ENCODE peak calls at places on chromosome 13, in five cellular contexts. One of them, this sample, is unnamed.

GRCh38 chr13:96299235-96299634 is 209.3 kb downstream of the HS6ST3 start:
- DNase-seq in coronary artery: no peak
- DNase-seq in ascending aorta: no peak
- DNase-seq in brain microvascular endothelial cell: no peak
- DNase-seq in breast epithelium: no peak
- DNase-seq in this sample: no peak

GRCh38 chr13:26502826-26503225 is 54.7 kb upstream of the WASF3 start:
- DNase-seq in coronary artery: no peak
- DNase-seq in ascending aorta: peak
- DNase-seq in brain microvascular endothelial cell: peak
- DNase-seq in breast epithelium: no peak
- DNase-seq in this sample: peak

GRCh38 chr13:58994778-58995177 is 1169.0 kb downstream of the DIAPH3 start:
- DNase-seq in coronary artery: no peak
- DNase-seq in ascending aorta: no peak
- DNase-seq in brain microvascular endothelial cell: no peak
- DNase-seq in breast epithelium: no peak
- DNase-seq in this sample: peak

GRCh38 chr13:112703449-112703848 is 13.6 kb downstream of the ATP11A start:
- DNase-seq in coronary artery: no peak
- DNase-seq in ascending aorta: no peak
- DNase-seq in brain microvascular endothelial cell: no peak
- DNase-seq in breast epithelium: no peak
- DNase-seq in this sample: no peak

GRCh38 chr13:57996717-57997116 is 365.2 kb downstream of the PCDH17 start:
- DNase-seq in coronary artery: no peak
- DNase-seq in ascending aorta: no peak
- DNase-seq in brain microvascular endothelial cell: no peak
- DNase-seq in breast epithelium: no peak
- DNase-seq in this sample: peak

GRCh38 chr13:33676045-33676699 is 141.8 kb upstream of the RFC3 start:
- DNase-seq in coronary artery: no peak
- DNase-seq in ascending aorta: no peak
- DNase-seq in brain microvascular endothelial cell: no peak
- DNase-seq in breast epithelium: no peak
- DNase-seq in this sample: peak

GRCh38 chr13:91572944-91573535 is 174.6 kb downstream of the GPC5 start:
- DNase-seq in coronary artery: no peak
- DNase-seq in ascending aorta: no peak
- DNase-seq in brain microvascular endothelial cell: peak
- DNase-seq in breast epithelium: no peak
- DNase-seq in this sample: no peak

GRCh38 chr13:78601124-78601885 is 2.0 kb downstream of the POU4F1 start:
- DNase-seq in coronary artery: no peak
- DNase-seq in ascending aorta: no peak
- DNase-seq in brain microvascular endothelial cell: no peak
- DNase-seq in breast epithelium: no peak
- DNase-seq in this sample: peak

GRCh38 chr13:96650301-96650886 is 343.9 kb downstream of the OXGR1 start:
- DNase-seq in coronary artery: no peak
- DNase-seq in ascending aorta: no peak
- DNase-seq in brain microvascular endothelial cell: peak
- DNase-seq in breast epithelium: no peak
- DNase-seq in this sample: peak

GRCh38 chr13:60754211-60754610 is 357.2 kb downstream of the TDRD3 start:
- DNase-seq in coronary artery: no peak
- DNase-seq in ascending aorta: no peak
- DNase-seq in brain microvascular endothelial cell: no peak
- DNase-seq in breast epithelium: no peak
- DNase-seq in this sample: no peak

GRCh38 chr13:113657851-113658741 is at the start of gene ATP4B:
- DNase-seq in coronary artery: peak
- DNase-seq in ascending aorta: no peak
- DNase-seq in brain microvascular endothelial cell: no peak
- DNase-seq in breast epithelium: peak
- DNase-seq in this sample: no peak

GRCh38 chr13:33740134-33740538 is 77.8 kb upstream of the RFC3 start:
- DNase-seq in coronary artery: no peak
- DNase-seq in ascending aorta: no peak
- DNase-seq in brain microvascular endothelial cell: peak
- DNase-seq in breast epithelium: no peak
- DNase-seq in this sample: peak

GRCh38 chr13:33441015-33441414 is 155.5 kb upstream of the STARD13 start:
- DNase-seq in coronary artery: no peak
- DNase-seq in ascending aorta: no peak
- DNase-seq in brain microvascular endothelial cell: no peak
- DNase-seq in breast epithelium: no peak
- DNase-seq in this sample: peak

GRCh38 chr13:110062077-110062776 is 244.7 kb downstream of the COL4A1 start:
- DNase-seq in coronary artery: no peak
- DNase-seq in ascending aorta: no peak
- DNase-seq in brain microvascular endothelial cell: no peak
- DNase-seq in breast epithelium: no peak
- DNase-seq in this sample: no peak

GRCh38 chr13:32022292-32022691 is 9.3 kb upstream of the FRY start:
- DNase-seq in coronary artery: no peak
- DNase-seq in ascending aorta: no peak
- DNase-seq in brain microvascular endothelial cell: no peak
- DNase-seq in breast epithelium: no peak
- DNase-seq in this sample: no peak

GRCh38 chr13:27353166-27353583 is 71.2 kb upstream of the GTF3A start:
- DNase-seq in coronary artery: no peak
- DNase-seq in ascending aorta: no peak
- DNase-seq in brain microvascular endothelial cell: peak
- DNase-seq in breast epithelium: no peak
- DNase-seq in this sample: peak

GRCh38 chr13:93037780-93038179 is 188.8 kb upstream of the GPC6 start:
- DNase-seq in coronary artery: no peak
- DNase-seq in ascending aorta: no peak
- DNase-seq in brain microvascular endothelial cell: no peak
- DNase-seq in breast epithelium: no peak
- DNase-seq in this sample: no peak

GRCh38 chr13:74683411-74683810 is 549.2 kb upstream of the KLF12 start:
- DNase-seq in coronary artery: no peak
- DNase-seq in ascending aorta: no peak
- DNase-seq in brain microvascular endothelial cell: no peak
- DNase-seq in breast epithelium: no peak
- DNase-seq in this sample: peak

GRCh38 chr13:79659161-79659560 is 178.2 kb downstream of the NDFIP2 start:
- DNase-seq in coronary artery: no peak
- DNase-seq in ascending aorta: no peak
- DNase-seq in brain microvascular endothelial cell: no peak
- DNase-seq in breast epithelium: no peak
- DNase-seq in this sample: peak

GRCh38 chr13:76745246-76746200 is 140.7 kb downstream of the KCTD12 start:
- DNase-seq in coronary artery: no peak
- DNase-seq in ascending aorta: no peak
- DNase-seq in brain microvascular endothelial cell: no peak
- DNase-seq in breast epithelium: no peak
- DNase-seq in this sample: peak

GRCh38 chr13:79724348-79725103 is 243.6 kb downstream of the NDFIP2 start:
- DNase-seq in coronary artery: no peak
- DNase-seq in ascending aorta: no peak
- DNase-seq in brain microvascular endothelial cell: no peak
- DNase-seq in breast epithelium: no peak
- DNase-seq in this sample: peak

GRCh38 chr13:73731564-73731963 is 402.6 kb downstream of the KLF12 start:
- DNase-seq in coronary artery: no peak
- DNase-seq in ascending aorta: no peak
- DNase-seq in brain microvascular endothelial cell: no peak
- DNase-seq in breast epithelium: no peak
- DNase-seq in this sample: no peak

GRCh38 chr13:112679381-112679780 is 10.5 kb upstream of the ATP11A start:
- DNase-seq in coronary artery: no peak
- DNase-seq in ascending aorta: no peak
- DNase-seq in brain microvascular endothelial cell: no peak
- DNase-seq in breast epithelium: peak
- DNase-seq in this sample: no peak

GRCh38 chr13:73603646-73604045 is 530.6 kb downstream of the KLF12 start:
- DNase-seq in coronary artery: no peak
- DNase-seq in ascending aorta: no peak
- DNase-seq in brain microvascular endothelial cell: no peak
- DNase-seq in breast epithelium: no peak
- DNase-seq in this sample: no peak

GRCh38 chr13:73224708-73225107 is 165.9 kb downstream of the KLF5 start:
- DNase-seq in coronary artery: no peak
- DNase-seq in ascending aorta: no peak
- DNase-seq in brain microvascular endothelial cell: no peak
- DNase-seq in breast epithelium: no peak
- DNase-seq in this sample: peak

DNA sequence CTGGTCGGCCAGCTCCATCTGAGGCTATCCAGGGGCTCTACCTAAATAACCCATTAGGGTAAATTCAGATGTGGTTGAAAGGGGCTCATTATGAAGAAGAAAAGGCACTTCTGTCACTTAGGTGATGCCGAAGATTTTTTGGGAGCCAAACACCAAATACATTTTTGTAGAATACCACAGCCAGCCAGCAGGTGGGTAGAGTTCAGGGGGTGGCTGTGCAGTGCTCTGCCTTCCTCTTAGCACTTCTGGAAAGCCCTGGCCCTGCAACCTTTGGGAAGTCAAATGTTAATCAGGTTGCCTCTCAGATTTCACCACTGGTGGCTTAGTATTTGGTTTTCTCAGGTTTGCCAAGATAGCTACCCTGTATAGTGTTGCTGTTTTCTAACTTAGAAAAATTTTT is 18.5 kb upstream of the GPR18 start:
- DNase-seq in coronary artery: no peak
- DNase-seq in ascending aorta: no peak
- DNase-seq in brain microvascular endothelial cell: no peak
- DNase-seq in breast epithelium: no peak
- DNase-seq in this sample: no peak
- TF ChIP-seq CTCF in coronary artery: no peak
- TF ChIP-seq CTCF in ascending aorta: no peak
- TF ChIP-seq CTCF in brain microvascular endothelial cell: peak
- TF ChIP-seq CTCF in breast epithelium: no peak
- TF ChIP-seq CTCF in this sample: no peak

GRCh38 chr13:44448373-44448772 is 74.7 kb downstream of the SERP2 start:
- DNase-seq in coronary artery: no peak
- DNase-seq in ascending aorta: no peak
- DNase-seq in brain microvascular endothelial cell: no peak
- DNase-seq in breast epithelium: no peak
- DNase-seq in this sample: no peak
- H3K4me3 ChIP-seq in coronary artery: no peak
- H3K4me3 ChIP-seq in ascending aorta: no peak
- H3K4me3 ChIP-seq in brain microvascular endothelial cell: no peak
- H3K4me3 ChIP-seq in breast epithelium: no peak
- H3K4me3 ChIP-seq in this sample: no peak

GRCh38 chr13:98761979-98762616 is 9.6 kb upstream of the SLC15A1 start:
- DNase-seq in coronary artery: no peak
- DNase-seq in ascending aorta: no peak
- DNase-seq in brain microvascular endothelial cell: no peak
- DNase-seq in breast epithelium: no peak
- DNase-seq in this sample: no peak

GRCh38 chr13:98766716-98767115 is 14.2 kb upstream of the SLC15A1 start:
- DNase-seq in coronary artery: no peak
- DNase-seq in ascending aorta: no peak
- DNase-seq in brain microvascular endothelial cell: no peak
- DNase-seq in breast epithelium: no peak
- DNase-seq in this sample: no peak

GRCh38 chr13:98766120-98766519 is 13.6 kb upstream of the SLC15A1 start:
- DNase-seq in coronary artery: no peak
- DNase-seq in ascending aorta: no peak
- DNase-seq in brain microvascular endothelial cell: no peak
- DNase-seq in breast epithelium: no peak
- DNase-seq in this sample: no peak

GRCh38 chr13:98755729-98756128 is 3.3 kb upstream of the SLC15A1 start:
- DNase-seq in coronary artery: no peak
- DNase-seq in ascending aorta: no peak
- DNase-seq in brain microvascular endothelial cell: no peak
- DNase-seq in breast epithelium: no peak
- DNase-seq in this sample: no peak

GRCh38 chr13:98761126-98761978 is 8.9 kb upstream of the SLC15A1 start:
- DNase-seq in coronary artery: no peak
- DNase-seq in ascending aorta: no peak
- DNase-seq in brain microvascular endothelial cell: peak
- DNase-seq in breast epithelium: no peak
- DNase-seq in this sample: peak
- TF ChIP-seq CTCF in coronary artery: no peak
- TF ChIP-seq CTCF in ascending aorta: no peak
- TF ChIP-seq CTCF in brain microvascular endothelial cell: no peak
- TF ChIP-seq CTCF in breast epithelium: no peak
- TF ChIP-seq CTCF in this sample: no peak

GRCh38 chr13:40980466-40980865 is 38.6 kb downstream of the ELF1 start:
- DNase-seq in coronary artery: no peak
- DNase-seq in ascending aorta: no peak
- DNase-seq in brain microvascular endothelial cell: no peak
- DNase-seq in breast epithelium: no peak
- DNase-seq in this sample: no peak
- H3K4me3 ChIP-seq in coronary artery: peak
- H3K4me3 ChIP-seq in ascending aorta: peak
- H3K4me3 ChIP-seq in brain microvascular endothelial cell: no peak
- H3K4me3 ChIP-seq in breast epithelium: peak
- H3K4me3 ChIP-seq in this sample: peak

GRCh38 chr13:99505814-99506269 is 4.6 kb downstream of the TM9SF2 start:
- DNase-seq in coronary artery: no peak
- DNase-seq in ascending aorta: no peak
- DNase-seq in brain microvascular endothelial cell: no peak
- DNase-seq in breast epithelium: no peak
- DNase-seq in this sample: peak
- TF ChIP-seq CTCF in coronary artery: no peak
- TF ChIP-seq CTCF in ascending aorta: no peak
- TF ChIP-seq CTCF in brain microvascular endothelial cell: no peak
- TF ChIP-seq CTCF in breast epithelium: no peak
- TF ChIP-seq CTCF in this sample: peak

GRCh38 chr13:101917833-101918755 is 465.6 kb downstream of the ITGBL1 start:
- DNase-seq in coronary artery: no peak
- DNase-seq in ascending aorta: no peak
- DNase-seq in brain microvascular endothelial cell: no peak
- DNase-seq in breast epithelium: no peak
- DNase-seq in this sample: no peak
- H3K4me3 ChIP-seq in coronary artery: peak
- H3K4me3 ChIP-seq in ascending aorta: no peak
- H3K4me3 ChIP-seq in brain microvascular endothelial cell: no peak
- H3K4me3 ChIP-seq in breast epithelium: no peak
- H3K4me3 ChIP-seq in this sample: no peak

DNA sequence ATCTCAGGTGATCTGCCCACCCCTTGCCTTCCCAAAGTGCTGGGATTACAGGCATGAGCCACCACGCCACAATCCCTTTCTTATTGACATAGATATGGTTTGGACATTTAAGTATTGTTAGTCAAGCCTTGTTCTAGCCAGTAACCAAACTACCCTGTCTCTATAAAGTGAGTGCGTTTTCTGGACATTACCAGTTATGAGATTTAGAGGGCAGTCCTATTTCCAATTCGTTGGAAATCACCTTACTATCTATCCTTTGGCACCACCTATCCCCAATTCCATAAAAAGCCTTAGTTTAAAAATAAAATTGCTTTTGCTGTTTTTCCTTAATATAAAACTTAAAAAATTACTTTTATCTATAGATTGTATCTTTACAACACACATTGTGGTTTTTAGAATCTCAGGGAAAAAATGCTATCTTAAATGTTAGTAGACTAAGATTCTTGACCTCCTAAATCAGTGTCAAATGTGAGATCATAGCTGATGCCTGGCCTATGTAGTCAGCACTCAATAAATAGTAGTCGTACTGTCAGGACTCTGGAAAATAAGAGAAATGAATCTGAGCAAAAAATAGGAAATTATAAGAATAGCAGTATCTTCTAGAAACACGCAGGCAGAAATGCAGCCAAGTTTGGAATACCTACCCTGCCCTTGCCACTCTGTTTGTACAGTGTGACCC is 57.0 kb downstream of the NUFIP1 start:
- DNase-seq in coronary artery: no peak
- DNase-seq in ascending aorta: no peak
- DNase-seq in brain microvascular endothelial cell: peak
- DNase-seq in breast epithelium: no peak
- DNase-seq in this sample: no peak
- TF ChIP-seq CTCF in coronary artery: no peak
- TF ChIP-seq CTCF in ascending aorta: no peak
- TF ChIP-seq CTCF in brain microvascular endothelial cell: no peak
- TF ChIP-seq CTCF in breast epithelium: no peak
- TF ChIP-seq CTCF in this sample: no peak